ENCODE peak calls at places on chromosomes 5 and 9, in five cellular contexts. N is heart left ventricle; T is CD8-positive, alpha-beta T cell; U is caudate nucleus; R is lower lobe of right lung. D is an unnamed sample.

GRCh38 chr5:140358738-140359310 is 1.2 kb upstream of the SLC4A9 start:
- DNase-seq in N (no peak), T (no peak), U (no peak), R (no peak), D (peak)

GRCh38 chr9:79193001-79193400 is 378.8 kb upstream of the TLE4 start:
- DNase-seq in N (no peak), T (no peak), U (no peak), R (no peak), D (no peak)

GRCh38 chr5:145495171-145495570 is 340.0 kb downstream of the PRELID2 start:
- DNase-seq in N (no peak), T (no peak), U (no peak), R (no peak), D (no peak)

GRCh38 chr5:160463775-160464465 is 42.3 kb downstream of the PTTG1 start:
- DNase-seq in N (no peak), T (no peak), U (no peak), R (no peak), D (peak)

GRCh38 chr5:53469946-53470687 is 10.3 kb upstream of the FST start:
- DNase-seq in N (no peak), T (no peak), U (no peak), R (no peak), D (no peak)

GRCh38 chr5:142439208-142439607 is 114.4 kb upstream of the SPRY4 start:
- DNase-seq in N (no peak), T (no peak), U (no peak), R (no peak), D (no peak)

GRCh38 chr5:139658928-139659667 is 10.9 kb downstream of the CXXC5 start:
- DNase-seq in N (peak), T (no peak), U (no peak), R (no peak), D (no peak)

GRCh38 chr5:76622973-76623596 is at the start of gene F2RL2:
- DNase-seq in N (peak), T (no peak), U (no peak), R (no peak), D (no peak)

GRCh38 chr5:173864126-173865075 is 23.7 kb upstream of the CPEB4 start:
- DNase-seq in N (peak), T (no peak), U (no peak), R (peak), D (peak)
- H3K27ac ChIP-seq in N (no peak), T (no peak), U (peak), R (no peak), D (no peak)

GRCh38 chr9:124277420-124277819 is 19.7 kb downstream of the NEK6 start:
- DNase-seq in N (no peak), T (no peak), U (no peak), R (no peak), D (no peak)

GRCh38 chr9:124274738-124275137 is 17.0 kb downstream of the NEK6 start:
- DNase-seq in N (no peak), T (no peak), U (no peak), R (no peak), D (no peak)

GRCh38 chr9:124279531-124280175 is 21.9 kb downstream of the NEK6 start:
- DNase-seq in N (no peak), T (no peak), U (no peak), R (no peak), D (peak)

GRCh38 chr9:124280176-124280691 is 22.5 kb downstream of the NEK6 start:
- DNase-seq in N (peak), T (no peak), U (no peak), R (peak), D (no peak)

GRCh38 chr9:124278054-124278540 is 20.3 kb downstream of the NEK6 start:
- DNase-seq in N (no peak), T (no peak), U (no peak), R (peak), D (no peak)
- H3K27ac ChIP-seq in N (no peak), T (no peak), U (no peak), R (peak), D (no peak)

GRCh38 chr9:123660691-123661090 is 269.2 kb downstream of the DENND1A start:
- DNase-seq in N (no peak), T (no peak), U (no peak), R (no peak), D (no peak)
- H3K27ac ChIP-seq in N (no peak), T (no peak), U (no peak), R (no peak), D (no peak)

GRCh38 chr9:117120061-117120460 is 294.8 kb downstream of the ASTN2 start:
- DNase-seq in N (no peak), T (no peak), U (no peak), R (no peak), D (no peak)
- H3K27ac ChIP-seq in N (no peak), T (no peak), U (no peak), R (no peak), D (no peak)

GRCh38 chr5:150044334-150044681 is 42.0 kb downstream of the CSF1R start:
- DNase-seq in N (no peak), T (no peak), U (no peak), R (no peak), D (no peak)
- H3K27ac ChIP-seq in N (peak), T (no peak), U (no peak), R (peak), D (no peak)

GRCh38 chr9:128397831-128398230 is 22.8 kb upstream of the CERCAM start:
- DNase-seq in N (no peak), T (no peak), U (no peak), R (no peak), D (no peak)
- H3K27ac ChIP-seq in N (peak), T (no peak), U (peak), R (peak), D (no peak)

DNA sequence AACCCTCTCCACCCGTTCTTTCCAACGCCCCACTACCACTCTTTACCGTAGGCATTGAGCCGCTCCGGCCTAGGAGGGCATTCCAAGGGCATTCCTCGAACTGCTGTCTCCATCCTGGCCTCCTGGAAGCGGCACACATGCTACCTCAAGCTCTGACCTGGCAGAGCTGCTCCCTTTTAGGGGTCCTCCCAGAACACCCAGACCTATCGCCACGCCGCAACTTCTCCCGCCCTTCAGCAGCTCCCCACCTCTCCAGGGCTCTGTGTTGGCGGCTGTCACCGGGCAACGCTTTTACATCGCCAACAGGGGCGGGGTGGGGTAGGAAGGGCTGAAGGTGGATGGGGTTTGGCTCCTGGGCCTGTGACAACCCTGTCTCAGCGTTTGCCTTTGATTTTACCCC is 4.6 kb upstream of the MYORG start:
- DNase-seq in N (no peak), T (no peak), U (no peak), R (peak), D (peak)
- H3K27ac ChIP-seq in N (peak), T (peak), U (peak), R (no peak), D (peak)

D was measured in small intestine.